ENCODE peak calls at places on chromosome 12, in five cellular contexts. Y is HepG2, C is K562, L is A549, H is GM12878. G is an unnamed sample.
A peak's percentile ranks its signal among the peaks of the same experiment; 100 is the strongest.

GRCh38 chr12:114686421-114687268 is 2.7 kb upstream of the TBX3 start:
- DNase-seq in L (no peak), Y (no peak), C (no peak), H (no peak), G (peak; percentile 43)

GRCh38 chr12:40770781-40771180 is 78.5 kb downstream of the CNTN1 start:
- DNase-seq in H (no peak), Y (no peak), C (no peak), L (no peak), G (no peak)

GRCh38 chr12:6341439-6342139 is at the start of gene TNFRSF1A:
- DNase-seq in H (no peak), Y (peak; percentile 65), L (peak; percentile 84), C (peak; percentile 61), G (peak; percentile 78)

GRCh38 chr12:123384318-123384993 is 524 bp downstream of the KMT5A start:
- DNase-seq in L (no peak), Y (no peak), H (no peak), C (peak; percentile 38), G (peak; percentile 34)

GRCh38 chr12:123134265-123134664 is 16.6 kb downstream of the PITPNM2 start:
- DNase-seq in H (no peak), Y (no peak), L (no peak), C (no peak), G (no peak)

GRCh38 chr12:41635731-41636130 is 447.6 kb downstream of the PDZRN4 start:
- DNase-seq in Y (no peak), L (no peak), C (no peak), H (no peak), G (no peak)

GRCh38 chr12:50564240-50564947 is 59.6 kb downstream of the DIP2B start:
- DNase-seq in Y (no peak), H (no peak), L (no peak), C (no peak), G (no peak)

GRCh38 chr12:92596388-92596787 is 106.4 kb upstream of the PLEKHG7 start:
- DNase-seq in Y (no peak), C (no peak), H (no peak), L (no peak), G (no peak)

GRCh38 chr12:27653661-27654060 is 42.6 kb upstream of the REP15 start:
- DNase-seq in Y (no peak), L (no peak), C (no peak), H (no peak), G (no peak)

GRCh38 chr12:70645494-70646317 is 8.5 kb upstream of the PTPRB start:
- DNase-seq in H (no peak), L (peak; percentile 60), C (peak; percentile 65), Y (peak; percentile 41), G (peak; percentile 41)

GRCh38 chr12:3520711-3521110 is 29.7 kb downstream of the PRMT8 start:
- DNase-seq in C (no peak), H (no peak), Y (no peak), L (no peak), G (no peak)

GRCh38 chr12:108340037-108340436 is 926 bp upstream of the CMKLR1 start:
- DNase-seq in C (no peak), L (no peak), Y (no peak), H (no peak), G (no peak)

GRCh38 chr12:132659146-132659545 is 28.0 kb downstream of the POLE start:
- DNase-seq in Y (no peak), L (no peak), C (no peak), H (no peak), G (no peak)

GRCh38 chr12:50799908-50800307 is 36.0 kb downstream of the ATF1 start:
- DNase-seq in H (no peak), C (no peak), Y (no peak), L (peak; percentile 18), G (no peak)

GRCh38 chr12:6438345-6438744 is 6.4 kb upstream of the CD27 start:
- DNase-seq in Y (no peak), C (no peak), H (no peak), L (no peak), G (no peak)

GRCh38 chr12:24820872-24821271 is 128.0 kb downstream of the BCAT1 start:
- DNase-seq in L (no peak), H (no peak), C (no peak), Y (no peak), G (no peak)

GRCh38 chr12:65232490-65233077 is 45.9 kb upstream of the MSRB3 start:
- DNase-seq in H (no peak), L (peak; percentile 13), Y (no peak), C (no peak), G (peak; percentile 39)

GRCh38 chr12:123767613-123768012 is 5.5 kb downstream of the DNAH10 start:
- DNase-seq in C (no peak), H (peak; percentile 78), L (no peak), Y (no peak), G (no peak)

GRCh38 chr12:107372229-107372658 is 278.9 kb upstream of the CRY1 start:
- DNase-seq in Y (no peak), L (no peak), C (no peak), H (no peak), G (no peak)

GRCh38 chr12:54039417-54040147 is 6.7 kb downstream of the HOXC5 start:
- DNase-seq in C (no peak), Y (no peak), H (no peak), L (no peak), G (no peak)

GRCh38 chr12:101299346-101299745 is 19.4 kb downstream of the UTP20 start:
- DNase-seq in L (no peak), H (no peak), C (no peak), Y (no peak), G (no peak)

GRCh38 chr12:48189331-48190125 is 6.1 kb downstream of the CCDC184 start:
- DNase-seq in Y (peak; percentile 49), L (peak; percentile 56), C (peak; percentile 68), H (peak; percentile 34), G (peak; percentile 76)

GRCh38 chr12:68236421-68237059 is 10.9 kb upstream of the IL26 start:
- DNase-seq in Y (peak; percentile 27), L (peak; percentile 28), C (peak; percentile 14), H (peak; percentile 40), G (no peak)

GRCh38 chr12:108484431-108484830 is 30.6 kb upstream of the FICD start:
- DNase-seq in C (no peak), Y (no peak), L (no peak), H (no peak), G (no peak)

GRCh38 chr12:21476949-21477348 is 24.5 kb downstream of the RECQL start:
- DNase-seq in C (no peak), L (no peak), H (no peak), Y (no peak), G (no peak)

GRCh38 chr12:111353603-111354295 is 15.1 kb downstream of the PHETA1 start:
- DNase-seq in C (no peak), H (no peak), L (no peak), Y (no peak), G (peak; percentile 60)

GRCh38 chr12:93624595-93625294 is 52.3 kb downstream of the SOCS2 start:
- DNase-seq in L (peak; percentile 91), C (peak; percentile 54), H (peak; percentile 63), Y (peak; percentile 52), G (no peak)

GRCh38 chr12:111024205-111024794 is 103.9 kb upstream of the MYL2 start:
- DNase-seq in H (peak; percentile 4), C (peak; percentile 80), L (peak; percentile 85), Y (peak; percentile 44), G (peak; percentile 88)

DNA sequence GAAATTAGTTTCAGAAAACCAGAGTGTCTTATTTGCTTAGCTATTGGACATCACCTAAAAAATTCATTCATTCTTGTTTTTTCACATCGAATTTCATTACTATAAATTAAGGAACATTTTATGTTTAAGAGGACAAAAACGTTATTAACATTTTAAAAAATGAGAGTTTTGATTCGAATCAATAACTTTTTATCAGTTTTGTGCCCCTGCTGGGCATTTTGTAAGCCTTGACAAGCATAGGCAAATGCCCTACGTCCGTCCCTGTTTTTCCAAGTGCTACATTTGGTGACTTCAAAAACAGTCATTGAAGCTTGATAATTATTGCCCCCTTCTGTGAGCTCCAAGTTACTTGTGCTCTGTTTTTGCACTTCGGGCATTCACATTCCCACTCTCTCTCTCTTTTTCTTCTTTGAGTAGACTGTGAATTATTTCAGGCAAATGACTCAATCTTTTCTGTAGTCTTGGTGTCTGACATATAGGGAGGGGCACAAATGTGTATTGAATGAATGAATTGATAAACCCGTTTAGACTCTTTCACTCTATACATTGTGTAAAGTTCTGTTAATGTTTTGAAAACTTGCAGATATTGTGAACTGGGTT is 1.2 kb downstream of the APAF1 start:
- DNase-seq in H (no peak), Y (peak; percentile 5), C (no peak), L (no peak), G (no peak)
- TF ChIP-seq JUNB in H (no peak), Y (no peak), C (no peak), L (no peak), G (no peak)

GRCh38 chr12:14984036-14984435 is 11.2 kb downstream of the PDE6H start:
- DNase-seq in L (no peak), H (no peak), C (no peak), Y (no peak), G (no peak)
- TF ChIP-seq JUNB in L (no peak), H (no peak), C (no peak), Y (no peak), G (no peak)

DNA sequence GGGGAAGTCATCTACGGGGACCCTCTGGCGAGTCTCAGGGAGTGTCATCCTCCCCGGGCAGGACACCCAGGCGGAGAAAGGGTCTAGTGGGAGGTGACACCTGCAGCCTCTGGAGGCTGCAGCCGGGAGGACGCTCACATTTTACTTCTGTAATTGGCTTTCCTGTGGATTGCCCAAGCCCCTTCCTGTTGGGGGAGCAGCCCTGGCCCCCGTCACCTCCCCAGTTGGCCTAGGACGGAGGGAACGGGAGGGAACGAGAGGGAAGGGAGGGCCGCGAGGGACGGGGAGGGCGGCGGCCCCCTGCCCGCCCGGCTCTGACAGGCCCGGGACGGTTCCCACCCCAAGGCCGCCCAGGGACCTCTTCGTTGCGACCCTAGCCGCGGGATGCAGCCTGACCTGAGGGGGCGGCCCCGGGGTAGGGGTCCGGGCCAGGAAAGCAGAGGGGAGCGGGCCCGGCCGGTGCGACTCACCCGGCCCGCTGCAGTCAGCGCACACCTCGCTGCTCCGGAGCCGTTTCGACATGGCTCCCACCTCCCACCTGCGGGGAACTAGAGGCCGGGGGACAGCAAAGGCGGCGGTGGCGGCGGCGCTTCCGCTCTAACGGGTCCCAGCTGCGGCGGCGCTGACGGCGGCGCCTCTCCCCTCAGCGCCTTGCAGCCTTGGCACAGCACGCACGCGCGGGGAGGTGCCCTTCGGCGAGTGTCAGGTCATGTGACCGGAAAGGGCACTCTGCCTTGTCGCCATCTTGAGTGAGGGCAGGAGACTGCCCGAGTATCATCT is at the start of gene GIT2:
- DNase-seq in Y (peak; percentile 91), C (peak; percentile 91), L (peak; percentile 95), H (peak; percentile 85), G (peak; percentile 95)
- TF ChIP-seq JUNB in Y (no peak), C (no peak), L (no peak), H (no peak), G (no peak)

GRCh38 chr12:32100888-32101287 is 5.8 kb upstream of the BICD1 start:
- DNase-seq in Y (no peak), L (no peak), H (no peak), C (no peak), G (no peak)
- TF ChIP-seq JUNB in Y (no peak), L (no peak), H (no peak), C (no peak), G (no peak)

G was measured in GM23338.